ENCODE peak calls at places on chromosome 2, in eight cellular contexts. N is HS-27A; Q is fibroblast of pulmonary artery; Y is activated CD8-positive, alpha-beta memory T cell treated with anti-CD3 and anti-CD28 coated beads for 4 hours; F is ACHN; O is SIG-M5; K is NCI-H1105; J is NCI-H774. A is an unnamed sample.
A peak's percentile ranks its signal among the peaks of the same experiment; 100 is the strongest.

GRCh38 chr2:105806994-105807393 is 62.3 kb downstream of the NCK2 start:
- DNase-seq in F (no peak), O (no peak), J (no peak), Q (no peak), Y (no peak), N (no peak), K (no peak), A (no peak)

GRCh38 chr2:136101042-136101441 is 16.9 kb downstream of the CXCR4 start:
- DNase-seq in J (no peak), N (no peak), F (no peak), Q (no peak), Y (no peak), O (no peak), K (no peak), A (no peak)

GRCh38 chr2:170820647-170821630 is 4.3 kb downstream of the GAD1 start:
- DNase-seq in O (no peak), K (no peak), N (no peak), F (no peak), J (no peak), Q (no peak), Y (no peak), A (no peak)

GRCh38 chr2:126836761-126837679 is 61.7 kb upstream of the TEX51 start:
- DNase-seq in F (no peak), Q (no peak), K (no peak), J (no peak), Y (no peak), O (no peak), N (no peak), A (no peak)

GRCh38 chr2:215140166-215140707 is 1.8 kb upstream of the ABCA12 start:
- DNase-seq in J (no peak), O (no peak), N (no peak), Y (no peak), F (no peak), K (no peak), Q (no peak), A (no peak)

GRCh38 chr2:142992843-142993242 is 115.4 kb downstream of the KYNU start:
- DNase-seq in Q (peak; percentile 6), J (no peak), N (no peak), Y (no peak), K (no peak), O (no peak), F (no peak), A (no peak)

GRCh38 chr2:49619804-49620203 is 465.5 kb upstream of the FSHR start:
- DNase-seq in F (peak; percentile 26), O (no peak), Y (no peak), N (no peak), Q (peak; percentile 4), K (no peak), J (no peak), A (no peak)

GRCh38 chr2:37226863-37227262 is 4.5 kb downstream of the CEBPZ start:
- DNase-seq in J (no peak), Q (no peak), Y (no peak), N (no peak), F (peak; percentile 18), K (no peak), O (no peak), A (no peak)

GRCh38 chr2:62393293-62393692 is 112.7 kb downstream of the TMEM17 start:
- DNase-seq in K (no peak), N (no peak), F (no peak), O (no peak), Y (no peak), J (no peak), Q (no peak), A (no peak)

GRCh38 chr2:229153307-229153706 is 117.8 kb downstream of the PID1 start:
- DNase-seq in K (no peak), O (no peak), Y (no peak), Q (no peak), J (no peak), N (no peak), F (no peak), A (peak; percentile 25)

GRCh38 chr2:12096425-12096824 is 350.0 kb downstream of the LPIN1 start:
- DNase-seq in O (no peak), J (no peak), K (no peak), Y (no peak), F (no peak), N (no peak), Q (no peak), A (no peak)

GRCh38 chr2:239012228-239012627 is 164.3 kb downstream of the TWIST2 start:
- DNase-seq in K (no peak), Q (no peak), F (no peak), O (no peak), N (no peak), J (no peak), Y (no peak), A (no peak)

GRCh38 chr2:99389371-99389770 is 52.2 kb downstream of the EIF5B start:
- DNase-seq in J (no peak), F (no peak), N (no peak), K (no peak), Q (no peak), O (no peak), Y (no peak), A (no peak)

GRCh38 chr2:215652432-215652831 is 216.6 kb upstream of the FN1 start:
- DNase-seq in J (no peak), N (no peak), Y (no peak), K (no peak), Q (peak; percentile 33), F (no peak), O (no peak), A (no peak)

A was measured in RCC 7860.